ENCODE peak calls at places on chromosomes 2 and 18, in seven cellular contexts. A, O, T, B, X, D and J are unnamed samples.

GRCh38 chr2:128732976-128733431 is 414.3 kb upstream of the HS6ST1 start:
- DNase-seq in A (no peak), O (no peak), T (no peak), B (no peak), X (no peak), D (peak; percentile 79), J (peak; percentile 74)

GRCh38 chr2:234290671-234291070 is 206.2 kb downstream of the ARL4C start:
- DNase-seq in A (peak; percentile 54), O (no peak), T (no peak), B (peak; percentile 60), X (peak; percentile 17), D (no peak), J (no peak)

GRCh38 chr2:148914463-148914862 is 39.4 kb downstream of the KIF5C start:
- DNase-seq in A (no peak), O (no peak), T (no peak), B (no peak), X (no peak), D (no peak), J (no peak)

GRCh38 chr2:166612214-166612613 is 118.2 kb upstream of the SCN7A start:
- DNase-seq in A (no peak), O (no peak), T (no peak), B (no peak), X (no peak), D (no peak), J (no peak)

GRCh38 chr18:8499810-8500663 is 109.2 kb upstream of the RAB12 start:
- DNase-seq in A (no peak), O (no peak), T (no peak), B (no peak), X (no peak), D (no peak), J (no peak)

GRCh38 chr2:111694690-111695089 is 189.3 kb downstream of the ANAPC1 start:
- DNase-seq in A (no peak), O (no peak), T (no peak), B (no peak), X (peak; percentile 19), D (peak; percentile 51), J (no peak)

GRCh38 chr2:28601612-28602011 is 105.8 kb downstream of the PLB1 start:
- DNase-seq in A (no peak), O (peak; percentile 11), T (no peak), B (no peak), X (peak; percentile 28), D (no peak), J (no peak)

GRCh38 chr2:39568561-39569006 is 97.1 kb upstream of the TMEM178A start:
- DNase-seq in A (no peak), O (no peak), T (no peak), B (no peak), X (no peak), D (peak; percentile 48), J (no peak)

GRCh38 chr2:67453365-67453764 is 56.2 kb downstream of the ETAA1 start:
- DNase-seq in A (no peak), O (no peak), T (no peak), B (no peak), X (no peak), D (peak; percentile 82), J (no peak)

GRCh38 chr2:99707592-99707991 is 217.8 kb upstream of the REV1 start:
- DNase-seq in A (no peak), O (no peak), T (no peak), B (no peak), X (no peak), D (no peak), J (no peak)

GRCh38 chr2:112055110-112055832 is at the start of gene TMEM87B:
- DNase-seq in A (peak; percentile 98), O (peak; percentile 99), T (peak; percentile 66), B (peak; percentile 99), X (peak; percentile 99), D (peak; percentile 97), J (peak; percentile 99)

GRCh38 chr18:34773378-34773777 is 63.3 kb downstream of the DTNA start:
- DNase-seq in A (no peak), O (no peak), T (no peak), B (no peak), X (no peak), D (no peak), J (no peak)

GRCh38 chr2:240462073-240462703 is 26.7 kb downstream of the GPC1 start:
- DNase-seq in A (no peak), O (peak; percentile 34), T (no peak), B (peak; percentile 6), X (peak; percentile 5), D (no peak), J (peak; percentile 74)

GRCh38 chr2:49335546-49335945 is 181.2 kb upstream of the FSHR start:
- DNase-seq in A (no peak), O (no peak), T (no peak), B (no peak), X (no peak), D (no peak), J (no peak)

GRCh38 chr18:77101410-77102245 is 31.0 kb downstream of the MBP start:
- DNase-seq in A (peak; percentile 63), O (peak; percentile 81), T (peak; percentile 86), B (peak; percentile 64), X (peak; percentile 73), D (peak; percentile 98), J (peak; percentile 92)

GRCh38 chr2:190863946-190864345 is 16.7 kb upstream of the GLS start:
- DNase-seq in A (peak; percentile 31), O (no peak), T (no peak), B (peak; percentile 22), X (no peak), D (no peak), J (no peak)

GRCh38 chr18:75496151-75496550 is 68.6 kb upstream of the SMIM21 start:
- DNase-seq in A (no peak), O (no peak), T (no peak), B (no peak), X (no peak), D (no peak), J (no peak)
- TF ChIP-seq CTCF in A (no peak), O (no peak), T (no peak), B (no peak), X (no peak), D (no peak), J (no peak)

GRCh38 chr2:33291278-33292013 is 185.0 kb upstream of the RASGRP3 start:
- DNase-seq in A (peak; percentile 21), O (no peak), T (peak; percentile 79), B (no peak), X (no peak), D (peak; percentile 47), J (no peak)

GRCh38 chr2:33289961-33290360 is 186.5 kb upstream of the RASGRP3 start:
- DNase-seq in A (no peak), O (no peak), T (no peak), B (no peak), X (no peak), D (no peak), J (no peak)

GRCh38 chr2:33292981-33293586 is 183.4 kb upstream of the RASGRP3 start:
- DNase-seq in A (no peak), O (peak; percentile 52), T (no peak), B (no peak), X (no peak), D (no peak), J (no peak)

GRCh38 chr2:33287611-33288010 is 188.8 kb upstream of the RASGRP3 start:
- DNase-seq in A (no peak), O (no peak), T (no peak), B (no peak), X (no peak), D (no peak), J (no peak)

GRCh38 chr2:33292063-33292462 is 184.4 kb upstream of the RASGRP3 start:
- DNase-seq in A (no peak), O (no peak), T (no peak), B (no peak), X (no peak), D (no peak), J (no peak)
- H3K4me3 ChIP-seq in A (no peak overlapping the region), O (no peak overlapping the region), T (peak overlapping the region; percentile 31), B (no peak overlapping the region), X (no peak overlapping the region), D (no peak overlapping the region), J (no peak overlapping the region)

DNA sequence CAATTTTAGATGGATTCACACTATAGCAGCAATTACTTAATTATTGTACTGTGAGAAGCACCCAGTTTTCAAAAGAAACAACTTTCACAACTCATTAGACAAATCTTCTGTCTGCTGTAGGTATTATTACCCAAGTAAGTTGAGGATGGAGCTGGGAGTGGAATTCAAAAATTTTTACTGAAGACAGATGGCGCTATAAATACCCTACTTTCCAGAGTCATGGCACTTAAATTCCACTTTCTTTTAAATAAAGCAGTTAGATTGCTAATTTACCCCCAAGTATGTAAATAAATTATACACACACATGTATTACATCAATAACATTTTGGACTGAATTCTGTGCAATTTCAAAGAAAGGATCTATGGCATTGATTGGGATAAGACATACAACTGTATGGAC is 166.8 kb downstream of the FTCDNL1 start:
- DNase-seq in A (no peak), O (no peak), T (no peak), B (no peak), X (no peak), D (no peak), J (no peak)
- TF ChIP-seq CTCF in A (no peak), O (no peak), T (no peak), B (no peak), X (no peak), D (no peak), J (no peak)

GRCh38 chr2:173405171-173405750 is 50.6 kb downstream of the CDCA7 start:
- DNase-seq in A (no peak), O (no peak), T (no peak), B (no peak), X (no peak), D (no peak), J (no peak)
- H3K4me3 ChIP-seq in A (no peak overlapping the region), O (no peak overlapping the region), T (no peak overlapping the region), B (no peak overlapping the region), X (no peak overlapping the region), D (no peak overlapping the region), J (no peak overlapping the region)

GRCh38 chr2:53033416-53033815 is 734.2 kb upstream of the CHAC2 start:
- DNase-seq in A (no peak), O (no peak), T (no peak), B (no peak), X (no peak), D (no peak), J (no peak)

GRCh38 chr2:53028259-53028658 is 739.3 kb upstream of the CHAC2 start:
- DNase-seq in A (no peak), O (no peak), T (no peak), B (no peak), X (no peak), D (no peak), J (no peak)

GRCh38 chr2:53028746-53029423 is 738.7 kb upstream of the CHAC2 start:
- DNase-seq in A (no peak), O (no peak), T (no peak), B (no peak), X (no peak), D (no peak), J (no peak)
- TF ChIP-seq CTCF in A (no peak), O (no peak), T (no peak), B (no peak), X (no peak), D (no peak), J (no peak)

DNA sequence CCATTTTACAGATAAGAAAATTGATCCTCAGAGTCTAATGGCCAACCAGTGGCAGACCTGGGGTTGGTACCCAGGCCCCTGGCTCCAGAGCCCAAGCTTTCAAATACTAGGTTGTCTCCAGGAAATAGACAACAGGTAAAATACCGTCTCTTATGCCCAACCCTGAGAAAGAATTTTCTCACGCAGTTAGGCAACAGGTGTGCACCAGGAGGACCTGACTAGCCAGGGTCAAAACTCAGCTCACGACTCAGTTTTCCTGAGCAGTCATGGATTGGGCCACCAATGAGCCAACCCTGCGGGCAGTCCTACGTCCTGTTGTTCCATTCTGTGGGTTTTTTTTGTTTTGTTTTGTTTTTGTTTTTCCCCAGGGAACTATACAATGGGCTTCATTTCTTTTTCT is 13.5 kb downstream of the TRIB2 start:
- DNase-seq in A (no peak), O (no peak), T (no peak), B (no peak), X (no peak), D (no peak), J (no peak)
- H3K4me3 ChIP-seq in A (no peak overlapping the region), O (no peak overlapping the region), T (no peak overlapping the region), B (no peak overlapping the region), X (no peak overlapping the region), D (no peak overlapping the region), J (no peak overlapping the region)